ENCODE peak calls at places on chromosomes 6 and 20, in six cellular contexts. W is activated gamma-delta T cell treated with anti-CD3 and anti-CD28 coated beads, Interleukin-2, amount 50 U/mL, for 16 hours; R is stimulated activated CD4-positive, alpha-beta T cell treated with anti-CD3 and anti-CD28 coated beads, Interleukin-2, amount 100 ng/mL, for 48 hours; P is foreskin melanocyte; N is skeletal muscle cell; G is ureter. M is an unnamed sample.

GRCh38 chr6:130853555-130854183 is 26.5 kb downstream of the SMLR1 start:
- DNase-seq in W (no peak), R (no peak), P (no peak), N (peak; percentile 13), G (no peak), M (no peak)

GRCh38 chr20:37989601-37990001 is 43.7 kb downstream of the TTI1 start:
- DNase-seq in W (no peak), R (no peak), P (no peak), N (no peak), G (peak; percentile 60), M (no peak)

GRCh38 chr20:44183282-44183681 is 3.7 kb downstream of the JPH2 start:
- DNase-seq in W (no peak), R (no peak), P (no peak), N (no peak), G (no peak), M (no peak)

GRCh38 chr6:28357036-28357435 is 7.3 kb downstream of the ZKSCAN3 start:
- DNase-seq in W (no peak), R (no peak), P (no peak), N (no peak), G (no peak), M (no peak)

GRCh38 chr6:9388596-9388995 is 953.3 kb upstream of the SLC35B3 start:
- DNase-seq in W (no peak), R (no peak), P (no peak), N (no peak), G (no peak), M (no peak)

GRCh38 chr20:3330046-3330741 is 77.3 kb downstream of the DNAAF9 start:
- DNase-seq in W (no peak), R (no peak), P (no peak), N (no peak), G (no peak), M (no peak)

GRCh38 chr20:38353298-38353697 is 7.0 kb downstream of the LBP start:
- DNase-seq in W (no peak), R (no peak), P (no peak), N (no peak), G (no peak), M (no peak)

GRCh38 chr6:42846505-42846904 is 32.9 kb upstream of the RPL7L1 start:
- DNase-seq in W (no peak), R (no peak), P (no peak), N (no peak), G (no peak), M (no peak)

GRCh38 chr6:42045538-42046460 is 4.5 kb upstream of the TAF8 start:
- DNase-seq in W (peak; percentile 58), R (no peak), P (no peak), N (peak; percentile 93), G (peak; percentile 97), M (no peak)

GRCh38 chr6:99522531-99522930 is 7.3 kb upstream of the USP45 start:
- DNase-seq in W (no peak), R (no peak), P (no peak), N (no peak), G (no peak), M (no peak)

M was measured in stimulated activated effector memory CD8-positive, alpha-beta T cell treated with anti-CD3 and anti-CD28 coated beads, Interleukin-12 subunit alpha, Interleukin-12 subunit beta, amount 100 ng/mL, for 72 hours.